ENCODE peak calls at places on chromosomes 1 and 21, in five cellular contexts. X is GM12891, B is K562, R is GM12878, G is HepG2. P is an unnamed sample.

GRCh38 chr1:64745181-64745985 is 508 bp downstream of the RAVER2 start:
- DNase-seq in G (peak; percentile 6), R (no peak), X (peak; percentile 11), B (no peak), P (peak; percentile 5)

GRCh38 chr1:10860682-10861081 is 64.2 kb upstream of the CASZ1 start:
- DNase-seq in B (no peak), R (no peak), X (no peak), G (no peak), P (no peak)

GRCh38 chr1:203512830-203513578 is 19.1 kb downstream of the OPTC start:
- DNase-seq in B (no peak), X (peak; percentile 41), G (peak; percentile 21), R (no peak), P (peak; percentile 33)

GRCh38 chr1:167077128-167077867 is 12.9 kb downstream of the GPA33 start:
- DNase-seq in R (no peak), X (no peak), G (no peak), B (no peak), P (no peak)

GRCh38 chr1:183277821-183278735 is 92.0 kb downstream of the LAMC2 start:
- DNase-seq in R (no peak), G (no peak), B (no peak), X (no peak), P (no peak)

GRCh38 chr1:202164271-202165037 is 4.1 kb upstream of the PTPN7 start:
- DNase-seq in B (peak; percentile 82), G (no peak), X (peak; percentile 76), R (peak; percentile 56), P (peak; percentile 74)

GRCh38 chr1:230145953-230146476 is 79.0 kb downstream of the GALNT2 start:
- DNase-seq in G (no peak), X (peak; percentile 33), B (peak; percentile 74), R (no peak), P (no peak)

GRCh38 chr1:198601936-198602889 is 36.6 kb upstream of the PTPRC start:
- DNase-seq in G (no peak), B (no peak), R (no peak), X (no peak), P (no peak)

GRCh38 chr1:153774780-153775431 is at the start of gene SLC27A3:
- DNase-seq in X (peak; percentile 48), R (no peak), B (peak; percentile 67), G (no peak), P (peak; percentile 57)

GRCh38 chr1:155000725-155001437 is 1.7 kb upstream of the ZBTB7B start:
- DNase-seq in R (peak; percentile 41), G (peak; percentile 93), B (peak; percentile 90), X (peak; percentile 84), P (peak; percentile 85)
- TF ChIP-seq POLR2A in R (peak; percentile 63), G (peak; percentile 72), B (peak; percentile 80), X (no peak), P (peak; percentile 29)

GRCh38 chr1:21174638-21175323 is 1.9 kb downstream of the EIF4G3 start:
- DNase-seq in X (no peak), B (no peak), G (peak; percentile 29), R (no peak), P (no peak)
- TF ChIP-seq TAF1 in X (no peak), B (no peak), G (no peak), R (no peak), P (no peak)

GRCh38 chr21:34844924-34845238 is 176.1 kb downstream of the CLIC6 start:
- DNase-seq in B (no peak), R (no peak), X (no peak), G (no peak), P (no peak)

GRCh38 chr21:34846214-34846575 is 177.4 kb downstream of the CLIC6 start:
- DNase-seq in R (no peak), G (no peak), B (no peak), X (no peak), P (no peak)

GRCh38 chr21:34844033-34844923 is 175.5 kb downstream of the CLIC6 start:
- DNase-seq in X (no peak), B (no peak), G (no peak), R (no peak), P (no peak)

GRCh38 chr21:34846601-34847112 is 177.9 kb downstream of the CLIC6 start:
- DNase-seq in B (no peak), G (no peak), R (no peak), X (no peak), P (no peak)

DNA sequence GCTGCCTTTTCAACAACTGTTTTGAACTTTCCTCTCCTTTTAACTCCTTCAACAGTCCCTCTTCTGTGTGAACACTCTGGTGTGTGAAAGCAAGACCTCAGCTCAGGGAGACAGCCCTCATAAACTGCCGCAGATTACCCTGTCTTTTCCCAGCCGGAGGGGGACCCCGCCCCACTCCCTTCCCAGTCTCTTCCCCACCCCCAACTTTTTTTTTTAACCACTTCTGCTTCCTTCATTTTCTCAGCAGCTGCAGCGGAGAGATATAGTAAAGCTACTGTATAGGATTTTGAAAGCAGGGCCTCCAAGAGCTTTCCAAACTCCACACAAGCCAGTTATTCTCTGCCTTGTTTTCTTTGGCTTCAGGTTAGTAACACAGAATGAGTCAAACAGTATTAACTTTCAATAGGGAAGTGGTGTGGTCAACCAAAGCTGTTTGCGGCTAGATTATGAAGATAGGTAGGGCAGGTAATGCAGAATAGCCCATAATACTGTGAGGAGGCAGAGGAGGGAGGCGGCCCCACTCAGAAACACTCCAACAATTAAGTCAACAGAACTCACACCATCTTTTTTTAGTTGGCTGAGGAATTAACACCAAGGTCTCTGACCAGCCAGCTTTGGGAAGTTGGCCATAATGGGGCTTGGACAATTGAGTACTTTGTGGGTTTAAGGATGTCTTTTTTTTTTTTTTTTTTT is 176.9 kb downstream of the CLIC6 start:
- DNase-seq in X (peak; percentile 52), G (no peak), R (peak; percentile 60), B (no peak), P (peak; percentile 39)
- TF ChIP-seq POLR2AphosphoS5 in X (no peak), G (no peak), R (no peak), B (no peak), P (no peak)

GRCh38 chr1:239976130-239976968 is 115.3 kb upstream of the FMN2 start:
- DNase-seq in R (no peak), X (peak; percentile 32), B (peak; percentile 46), G (peak; percentile 35), P (no peak)

GRCh38 chr1:239979469-239979868 is 112.2 kb upstream of the FMN2 start:
- DNase-seq in G (no peak), X (no peak), B (no peak), R (no peak), P (no peak)

GRCh38 chr1:239982762-239983161 is 108.9 kb upstream of the FMN2 start:
- DNase-seq in R (no peak), B (no peak), X (no peak), G (no peak), P (no peak)

GRCh38 chr1:239977414-239977813 is 114.3 kb upstream of the FMN2 start:
- DNase-seq in G (no peak), B (no peak), X (no peak), R (no peak), P (no peak)
- TF ChIP-seq POLR2A in G (no peak), B (no peak), X (no peak), R (no peak), P (no peak)

GRCh38 chr1:186244825-186245224 is 130.2 kb downstream of the TPR start:
- DNase-seq in R (no peak), X (no peak), G (peak; percentile 5), B (no peak), P (no peak)
- TF ChIP-seq TAF1 in R (no peak), X (no peak), G (no peak), B (no peak), P (no peak)

DNA sequence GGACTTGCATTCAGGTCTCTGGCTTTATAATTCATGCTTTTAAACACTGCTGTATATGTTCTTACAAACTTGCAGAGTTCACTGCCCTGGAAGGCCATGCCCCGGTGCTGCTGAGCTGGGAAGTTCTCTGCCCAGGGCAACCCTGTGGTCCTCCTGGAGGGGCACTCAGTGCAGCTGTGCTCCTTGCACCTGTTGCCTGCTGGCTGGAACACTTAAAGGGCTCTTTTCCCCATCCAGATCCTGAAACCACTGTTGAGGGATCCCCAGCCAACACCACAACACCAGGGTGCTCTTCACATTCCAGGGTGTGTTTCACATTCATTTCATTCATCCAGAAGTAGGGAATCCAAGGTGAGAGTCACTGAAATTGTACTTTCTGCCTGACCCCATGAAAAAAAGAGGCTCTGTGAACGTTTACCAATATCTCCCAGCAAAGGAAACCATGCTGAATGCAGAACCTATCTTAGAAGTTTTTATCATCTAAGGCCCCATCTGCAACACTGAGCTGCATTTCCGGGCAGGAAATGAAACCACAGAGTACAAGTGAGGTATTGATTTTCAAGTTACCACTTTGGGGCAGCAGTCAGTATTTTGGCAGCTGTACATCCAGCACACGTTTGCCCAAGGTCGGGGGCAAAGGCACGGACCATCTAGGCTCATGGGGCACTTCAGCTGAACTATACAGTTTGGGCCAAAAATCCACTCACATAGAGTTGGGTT is 16.4 kb upstream of the KIAA0040 start:
- DNase-seq in G (no peak), B (no peak), X (no peak), R (peak; percentile 62), P (no peak)
- TF ChIP-seq POLR2AphosphoS5 in G (no peak), B (no peak), X (no peak), R (no peak), P (peak; percentile 10)

DNA sequence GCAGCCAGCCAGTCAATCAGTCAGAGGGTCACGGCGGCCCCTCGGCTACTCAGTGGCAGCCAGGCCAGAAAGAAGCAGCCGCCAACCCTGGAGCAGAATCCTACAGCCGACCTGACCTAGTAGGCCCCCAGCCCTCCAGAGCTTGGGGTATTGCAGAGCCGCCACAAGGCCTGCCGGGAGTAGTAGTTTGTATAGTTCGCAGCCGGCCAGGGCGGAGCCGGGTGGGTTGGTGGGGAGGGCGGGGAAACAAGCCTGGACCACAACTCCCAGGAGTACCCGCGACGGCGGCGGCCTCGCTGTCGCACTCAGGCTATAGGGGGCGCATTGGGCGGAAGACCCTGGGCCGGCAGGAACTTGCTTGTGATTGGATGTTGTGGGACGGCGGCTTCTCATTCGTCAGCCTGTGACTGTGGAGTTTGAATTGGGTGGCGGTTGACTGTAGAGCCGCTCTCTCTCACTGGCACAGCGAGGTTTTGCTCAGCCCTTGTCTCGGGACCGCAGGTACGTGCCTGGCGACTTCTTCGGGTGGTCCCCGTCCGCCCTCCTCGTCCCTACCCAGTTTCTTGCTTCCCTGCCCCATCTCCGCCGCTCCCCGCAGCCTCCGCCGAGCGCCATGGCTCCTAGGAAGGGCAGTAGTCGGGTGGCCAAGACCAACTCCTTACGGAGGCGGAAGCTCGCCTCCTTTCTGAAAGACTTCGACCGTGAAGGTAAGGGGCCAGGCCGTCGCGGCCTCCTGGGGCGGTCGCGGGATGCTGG is at the start of gene CDCA8:
- DNase-seq in G (peak; percentile 95), X (peak; percentile 95), B (peak; percentile 99), R (peak; percentile 93), P (peak; percentile 95)
- TF ChIP-seq POLR2A in G (peak; percentile 79), X (peak; percentile 81), B (peak; percentile 98), R (peak; percentile 95), P (peak; percentile 88)

GRCh38 chr1:115458426-115459114 is 120.5 kb upstream of the NGF start:
- DNase-seq in B (no peak), G (no peak), X (no peak), R (no peak), P (no peak)
- TF ChIP-seq TAF1 in B (no peak), G (no peak), X (no peak), R (no peak), P (no peak)

P was measured in GM12892.